ENCODE peak calls at places on chromosomes 16 and 17, in eight cellular contexts. One of them, this sample, is unnamed.

GRCh38 chr17:58196610-58197009 is 4.1 kb downstream of the EPX start:
- DNase-seq in NAMALWA: no peak
- DNase-seq in coronary artery: no peak
- DNase-seq in activated T-cell treated with anti-CD3 and anti-CD28 coated beads, Interleukin-2, amount 50 U/mL, for 72 hours: no peak
- DNase-seq in myocyte: no peak
- DNase-seq in CD4-positive, alpha-beta T cell: no peak
- DNase-seq in GF-D8: no peak
- DNase-seq in BE2C: no peak
- DNase-seq in this sample: no peak

GRCh38 chr17:80348551-80349436 is 66.2 kb upstream of the ENDOV start:
- DNase-seq in CD4-positive, alpha-beta T cell: no peak
- DNase-seq in GF-D8: no peak
- DNase-seq in coronary artery: no peak
- DNase-seq in activated T-cell treated with anti-CD3 and anti-CD28 coated beads, Interleukin-2, amount 50 U/mL, for 72 hours: no peak
- DNase-seq in NAMALWA: no peak
- DNase-seq in BE2C: no peak
- DNase-seq in myocyte: peak
- DNase-seq in this sample: no peak

GRCh38 chr17:74152591-74153455 is 50.7 kb upstream of the RPL38 start:
- DNase-seq in BE2C: peak
- DNase-seq in NAMALWA: no peak
- DNase-seq in CD4-positive, alpha-beta T cell: no peak
- DNase-seq in activated T-cell treated with anti-CD3 and anti-CD28 coated beads, Interleukin-2, amount 50 U/mL, for 72 hours: no peak
- DNase-seq in GF-D8: no peak
- DNase-seq in myocyte: no peak
- DNase-seq in coronary artery: peak
- DNase-seq in this sample: no peak

GRCh38 chr16:54286067-54286329 is 589 bp downstream of the IRX3 start:
- DNase-seq in coronary artery: no peak
- DNase-seq in activated T-cell treated with anti-CD3 and anti-CD28 coated beads, Interleukin-2, amount 50 U/mL, for 72 hours: no peak
- DNase-seq in CD4-positive, alpha-beta T cell: no peak
- DNase-seq in BE2C: no peak
- DNase-seq in myocyte: no peak
- DNase-seq in GF-D8: no peak
- DNase-seq in NAMALWA: no peak
- DNase-seq in this sample: no peak

GRCh38 chr16:10681310-10682308 is 13.1 kb downstream of the TEKT5 start:
- DNase-seq in activated T-cell treated with anti-CD3 and anti-CD28 coated beads, Interleukin-2, amount 50 U/mL, for 72 hours: no peak
- DNase-seq in myocyte: no peak
- DNase-seq in BE2C: no peak
- DNase-seq in GF-D8: no peak
- DNase-seq in CD4-positive, alpha-beta T cell: no peak
- DNase-seq in NAMALWA: no peak
- DNase-seq in coronary artery: peak
- DNase-seq in this sample: no peak

GRCh38 chr17:75814900-75815373 is 29.3 kb downstream of the UNC13D start:
- DNase-seq in GF-D8: no peak
- DNase-seq in myocyte: no peak
- DNase-seq in CD4-positive, alpha-beta T cell: no peak
- DNase-seq in coronary artery: peak
- DNase-seq in BE2C: peak
- DNase-seq in activated T-cell treated with anti-CD3 and anti-CD28 coated beads, Interleukin-2, amount 50 U/mL, for 72 hours: no peak
- DNase-seq in NAMALWA: no peak
- DNase-seq in this sample: no peak

GRCh38 chr17:50659220-50659619 is 24.5 kb downstream of the ABCC3 start:
- DNase-seq in BE2C: no peak
- DNase-seq in activated T-cell treated with anti-CD3 and anti-CD28 coated beads, Interleukin-2, amount 50 U/mL, for 72 hours: no peak
- DNase-seq in coronary artery: no peak
- DNase-seq in CD4-positive, alpha-beta T cell: no peak
- DNase-seq in GF-D8: no peak
- DNase-seq in NAMALWA: no peak
- DNase-seq in myocyte: no peak
- DNase-seq in this sample: no peak

GRCh38 chr16:8798174-8798527 is 512 bp downstream of the PMM2 start:
- DNase-seq in activated T-cell treated with anti-CD3 and anti-CD28 coated beads, Interleukin-2, amount 50 U/mL, for 72 hours: peak
- DNase-seq in BE2C: no peak
- DNase-seq in NAMALWA: no peak
- DNase-seq in CD4-positive, alpha-beta T cell: no peak
- DNase-seq in myocyte: no peak
- DNase-seq in GF-D8: no peak
- DNase-seq in coronary artery: no peak
- DNase-seq in this sample: no peak

GRCh38 chr16:11060856-11061255 is 116.5 kb downstream of the CLEC16A start:
- DNase-seq in BE2C: no peak
- DNase-seq in GF-D8: no peak
- DNase-seq in myocyte: no peak
- DNase-seq in coronary artery: no peak
- DNase-seq in CD4-positive, alpha-beta T cell: no peak
- DNase-seq in NAMALWA: no peak
- DNase-seq in activated T-cell treated with anti-CD3 and anti-CD28 coated beads, Interleukin-2, amount 50 U/mL, for 72 hours: no peak
- DNase-seq in this sample: no peak

GRCh38 chr17:45006927-45007461 is 38.9 kb upstream of the C1QL1 start:
- DNase-seq in activated T-cell treated with anti-CD3 and anti-CD28 coated beads, Interleukin-2, amount 50 U/mL, for 72 hours: no peak
- DNase-seq in CD4-positive, alpha-beta T cell: no peak
- DNase-seq in myocyte: peak
- DNase-seq in coronary artery: no peak
- DNase-seq in GF-D8: no peak
- DNase-seq in BE2C: no peak
- DNase-seq in NAMALWA: no peak
- DNase-seq in this sample: no peak

GRCh38 chr17:82929011-82929622 is 89.3 kb upstream of the ZNF750 start:
- DNase-seq in CD4-positive, alpha-beta T cell: no peak
- DNase-seq in NAMALWA: no peak
- DNase-seq in myocyte: no peak
- DNase-seq in BE2C: no peak
- DNase-seq in activated T-cell treated with anti-CD3 and anti-CD28 coated beads, Interleukin-2, amount 50 U/mL, for 72 hours: no peak
- DNase-seq in coronary artery: no peak
- DNase-seq in GF-D8: no peak
- DNase-seq in this sample: peak

GRCh38 chr17:32496348-32497078 is 9.7 kb downstream of the CDK5R1 start:
- DNase-seq in CD4-positive, alpha-beta T cell: no peak
- DNase-seq in myocyte: peak
- DNase-seq in NAMALWA: no peak
- DNase-seq in BE2C: no peak
- DNase-seq in activated T-cell treated with anti-CD3 and anti-CD28 coated beads, Interleukin-2, amount 50 U/mL, for 72 hours: no peak
- DNase-seq in coronary artery: no peak
- DNase-seq in GF-D8: no peak
- DNase-seq in this sample: no peak

GRCh38 chr16:53282975-53283946 is 151.0 kb upstream of the RBL2 start:
- DNase-seq in activated T-cell treated with anti-CD3 and anti-CD28 coated beads, Interleukin-2, amount 50 U/mL, for 72 hours: no peak
- DNase-seq in CD4-positive, alpha-beta T cell: no peak
- DNase-seq in BE2C: no peak
- DNase-seq in NAMALWA: peak
- DNase-seq in coronary artery: no peak
- DNase-seq in myocyte: peak
- DNase-seq in GF-D8: no peak
- DNase-seq in this sample: no peak

GRCh38 chr17:21289902-21290571 is 5.5 kb downstream of the MAP2K3 start:
- DNase-seq in NAMALWA: no peak
- DNase-seq in GF-D8: no peak
- DNase-seq in CD4-positive, alpha-beta T cell: no peak
- DNase-seq in BE2C: no peak
- DNase-seq in coronary artery: no peak
- DNase-seq in myocyte: peak
- DNase-seq in activated T-cell treated with anti-CD3 and anti-CD28 coated beads, Interleukin-2, amount 50 U/mL, for 72 hours: no peak
- DNase-seq in this sample: no peak

GRCh38 chr16:50485232-50485631 is 63.0 kb upstream of the NKD1 start:
- DNase-seq in NAMALWA: no peak
- DNase-seq in GF-D8: no peak
- DNase-seq in myocyte: no peak
- DNase-seq in coronary artery: no peak
- DNase-seq in CD4-positive, alpha-beta T cell: no peak
- DNase-seq in BE2C: no peak
- DNase-seq in activated T-cell treated with anti-CD3 and anti-CD28 coated beads, Interleukin-2, amount 50 U/mL, for 72 hours: no peak
- DNase-seq in this sample: no peak

GRCh38 chr16:74771656-74772315 is 2.8 kb downstream of the FA2H start:
- DNase-seq in activated T-cell treated with anti-CD3 and anti-CD28 coated beads, Interleukin-2, amount 50 U/mL, for 72 hours: no peak
- DNase-seq in BE2C: no peak
- DNase-seq in myocyte: no peak
- DNase-seq in GF-D8: no peak
- DNase-seq in CD4-positive, alpha-beta T cell: no peak
- DNase-seq in NAMALWA: peak
- DNase-seq in coronary artery: no peak
- DNase-seq in this sample: no peak

GRCh38 chr17:80908206-80908605 is 83.4 kb upstream of the CHMP6 start:
- DNase-seq in myocyte: no peak
- DNase-seq in BE2C: no peak
- DNase-seq in activated T-cell treated with anti-CD3 and anti-CD28 coated beads, Interleukin-2, amount 50 U/mL, for 72 hours: no peak
- DNase-seq in coronary artery: no peak
- DNase-seq in CD4-positive, alpha-beta T cell: no peak
- DNase-seq in GF-D8: no peak
- DNase-seq in NAMALWA: no peak
- DNase-seq in this sample: no peak

GRCh38 chr17:8359769-8360168 is 16.7 kb downstream of the KRABD2 start:
- DNase-seq in activated T-cell treated with anti-CD3 and anti-CD28 coated beads, Interleukin-2, amount 50 U/mL, for 72 hours: no peak
- DNase-seq in coronary artery: no peak
- DNase-seq in myocyte: peak
- DNase-seq in GF-D8: no peak
- DNase-seq in BE2C: no peak
- DNase-seq in NAMALWA: no peak
- DNase-seq in CD4-positive, alpha-beta T cell: no peak
- DNase-seq in this sample: no peak